ENCODE peak calls at places on chromosome 18, in four cellular contexts. O is natural killer cell treated with Interleukin-12 subunit alpha and Interleukin-12 subunit beta and Interleukin-15 and Interleukin-18, amount 100 ng/mL, for 72 hours; U is stimulated activated CD4-positive, alpha-beta T cell treated with anti-CD3 and anti-CD28 coated beads, Interleukin-2, amount 100 ng/mL, for 48 hours; P is left lung. H is an unnamed sample.

GRCh38 chr18:51278045-51278649 is 80.7 kb upstream of the MEX3C start:
- DNase-seq in P (no peak), U (peak; percentile 52), O (peak; percentile 63), H (no peak)

GRCh38 chr18:25538175-25538922 is 186.4 kb upstream of the ZNF521 start:
- DNase-seq in O (no peak), P (no peak), U (no peak), H (no peak)

GRCh38 chr18:24014986-24015896 is 687 bp downstream of the TTC39C start:
- DNase-seq in P (peak; percentile 88), O (peak; percentile 80), U (peak; percentile 44), H (peak; percentile 64)

GRCh38 chr18:42028232-42028832 is 73.3 kb downstream of the PIK3C3 start:
- DNase-seq in P (no peak), U (peak; percentile 15), O (no peak), H (peak; percentile 19)

GRCh38 chr18:78297048-78297447 is 682.6 kb upstream of the SALL3 start:
- DNase-seq in P (no peak), U (no peak), O (no peak), H (no peak)

GRCh38 chr18:31983976-31984375 is 34.6 kb upstream of the RNF125 start:
- DNase-seq in P (no peak), U (no peak), O (no peak), H (no peak)

GRCh38 chr18:58058720-58059119 is 14.7 kb downstream of the NEDD4L start:
- DNase-seq in P (no peak), U (no peak), O (no peak), H (peak; percentile 24)

GRCh38 chr18:51030537-51031258 is 685 bp downstream of the SMAD4 start:
- DNase-seq in P (peak; percentile 94), O (peak; percentile 80), U (peak; percentile 57), H (peak; percentile 59)

GRCh38 chr18:67639872-67640271 is 123.4 kb upstream of the DSEL start:
- DNase-seq in O (no peak), U (no peak), P (no peak), H (no peak)

GRCh38 chr18:44758821-44759624 is 78.3 kb downstream of the SETBP1 start:
- DNase-seq in U (peak; percentile 42), O (no peak), P (no peak), H (no peak)

GRCh38 chr18:49175071-49175470 is 224.3 kb upstream of the SMAD7 start:
- DNase-seq in U (no peak), O (no peak), P (no peak), H (no peak)

GRCh38 chr18:40347261-40347660 is 1607.8 kb upstream of the PIK3C3 start:
- DNase-seq in P (no peak), U (no peak), O (no peak), H (no peak)

GRCh38 chr18:3388980-3389379 is 61.0 kb upstream of the TGIF1 start:
- DNase-seq in U (no peak), P (no peak), O (no peak), H (no peak)

GRCh38 chr18:27581261-27581904 is 396.3 kb upstream of the CHST9 start:
- DNase-seq in U (no peak), O (no peak), P (no peak), H (no peak)

GRCh38 chr18:62452280-62452824 is 70.5 kb upstream of the ZCCHC2 start:
- DNase-seq in P (no peak), O (peak; percentile 78), U (peak; percentile 6), H (no peak)

GRCh38 chr18:41617592-41617991 is 337.4 kb upstream of the PIK3C3 start:
- DNase-seq in O (no peak), U (no peak), P (no peak), H (no peak)

GRCh38 chr18:48541026-48541746 is 2.4 kb downstream of the CTIF start:
- DNase-seq in O (no peak), U (no peak), P (peak; percentile 97), H (peak; percentile 84)

GRCh38 chr18:48688961-48689360 is 150.1 kb downstream of the CTIF start:
- DNase-seq in U (no peak), O (no peak), P (no peak), H (no peak)

GRCh38 chr18:50424877-50425690 is 50.2 kb downstream of the SKA1 start:
- DNase-seq in P (no peak), U (no peak), O (no peak), H (no peak)

GRCh38 chr18:68263481-68263880 is 451.4 kb downstream of the TMX3 start:
- DNase-seq in U (no peak), O (no peak), P (no peak), H (peak; percentile 23)

GRCh38 chr18:36023336-36023735 is 44.0 kb downstream of the RPRD1A start:
- DNase-seq in P (no peak), U (no peak), O (no peak), H (no peak)

GRCh38 chr18:10081477-10081876 is 167.7 kb downstream of the VAPA start:
- DNase-seq in O (no peak), U (no peak), P (no peak), H (no peak)

GRCh38 chr18:77165489-77166415 is 33.2 kb upstream of the MBP start:
- DNase-seq in U (no peak), P (no peak), O (no peak), H (no peak)

GRCh38 chr18:61414116-61414515 is 80.9 kb downstream of the CDH20 start:
- DNase-seq in U (no peak), P (no peak), O (no peak), H (no peak)

GRCh38 chr18:55774505-55774904 is 186.5 kb upstream of the TCF4 start:
- DNase-seq in U (no peak), P (no peak), O (no peak), H (no peak)

GRCh38 chr18:57837917-57838548 is 34.9 kb upstream of the ATP8B1 start:
- DNase-seq in U (peak; percentile 19), P (no peak), O (no peak), H (no peak)

GRCh38 chr18:10689231-10689953 is 163.6 kb downstream of the NAPG start:
- DNase-seq in U (no peak), O (no peak), P (no peak), H (peak; percentile 55)

GRCh38 chr18:21820035-21820810 is 79.6 kb downstream of the MIB1 start:
- DNase-seq in O (no peak), U (no peak), P (no peak), H (no peak)

GRCh38 chr18:48851563-48851962 is 99.2 kb downstream of the SMAD7 start:
- DNase-seq in U (no peak), P (no peak), O (no peak), H (no peak)

GRCh38 chr18:65435529-65435928 is 315.3 kb upstream of the CDH7 start:
- DNase-seq in O (no peak), P (no peak), U (no peak), H (no peak)

GRCh38 chr18:14922965-14923565 is 175.1 kb downstream of the ANKRD30B start:
- DNase-seq in U (no peak), O (no peak), P (no peak), H (no peak)

GRCh38 chr18:65214456-65214855 is 536.4 kb upstream of the CDH7 start:
- DNase-seq in U (no peak), P (no peak), O (no peak), H (no peak)

GRCh38 chr18:5145168-5145857 is 51.7 kb downstream of the AKAIN1 start:
- DNase-seq in P (no peak), U (no peak), O (no peak), H (no peak)

GRCh38 chr18:21809725-21810124 is 69.1 kb downstream of the MIB1 start:
- DNase-seq in O (no peak), P (no peak), U (no peak), H (no peak)

GRCh38 chr18:63444567-63444966 is 22.3 kb upstream of the VPS4B start:
- DNase-seq in O (no peak), U (no peak), P (no peak), H (no peak)

GRCh38 chr18:39463986-39464385 is 1898.4 kb upstream of the CELF4 start:
- DNase-seq in P (no peak), U (no peak), O (no peak), H (no peak)

GRCh38 chr18:34695300-34695699 is 14.8 kb upstream of the DTNA start:
- DNase-seq in U (no peak), P (no peak), O (no peak), H (no peak)

H was measured in SJSA1.